ENCODE peak calls at places on chromosomes 12 and 14, in five cellular contexts. One of them, this sample, is unnamed.

GRCh38 chr14:58104808-58105207 is 47.2 kb downstream of the ARMH4 start:
- DNase-seq in T-helper 17 cell: no peak
- DNase-seq in HS-5: no peak
- DNase-seq in OCI-LY7: no peak
- DNase-seq in transverse colon: no peak
- DNase-seq in this sample: peak

GRCh38 chr14:50037837-50038236 is 78.5 kb downstream of the VCPKMT start:
- DNase-seq in T-helper 17 cell: no peak
- DNase-seq in HS-5: no peak
- DNase-seq in OCI-LY7: no peak
- DNase-seq in transverse colon: no peak
- DNase-seq in this sample: no peak

GRCh38 chr14:103123634-103124500 is 606 bp downstream of the TNFAIP2 start:
- DNase-seq in T-helper 17 cell: no peak
- DNase-seq in HS-5: no peak
- DNase-seq in OCI-LY7: no peak
- DNase-seq in transverse colon: no peak
- DNase-seq in this sample: no peak

GRCh38 chr14:71800878-71801277 is 131.4 kb upstream of the RGS6 start:
- DNase-seq in T-helper 17 cell: no peak
- DNase-seq in HS-5: no peak
- DNase-seq in OCI-LY7: peak
- DNase-seq in transverse colon: no peak
- DNase-seq in this sample: no peak

GRCh38 chr12:68611094-68611818 is 557 bp downstream of the RAP1B start:
- DNase-seq in T-helper 17 cell: peak
- DNase-seq in HS-5: no peak
- DNase-seq in OCI-LY7: peak
- DNase-seq in transverse colon: peak
- DNase-seq in this sample: no peak

GRCh38 chr14:105941226-105942166 is 415.1 kb downstream of the TMEM121 start:
- DNase-seq in T-helper 17 cell: no peak
- DNase-seq in HS-5: no peak
- DNase-seq in OCI-LY7: no peak
- DNase-seq in transverse colon: no peak
- DNase-seq in this sample: no peak

GRCh38 chr14:100307215-100308111 is 1.2 kb upstream of the SLC25A29 start:
- DNase-seq in T-helper 17 cell: no peak
- DNase-seq in HS-5: no peak
- DNase-seq in OCI-LY7: no peak
- DNase-seq in transverse colon: peak
- DNase-seq in this sample: no peak

GRCh38 chr12:58298793-58299192 is 357.4 kb downstream of the ATP23 start:
- DNase-seq in T-helper 17 cell: no peak
- DNase-seq in HS-5: no peak
- DNase-seq in OCI-LY7: no peak
- DNase-seq in transverse colon: no peak
- DNase-seq in this sample: no peak

GRCh38 chr14:64218344-64219240 is 75.6 kb downstream of the ESR2 start:
- DNase-seq in T-helper 17 cell: no peak
- DNase-seq in HS-5: no peak
- DNase-seq in OCI-LY7: no peak
- DNase-seq in transverse colon: no peak
- DNase-seq in this sample: no peak

This sample was measured in LNCaP clone FGC.